ENCODE peak calls at places on chromosomes 13 and 19, in four cellular contexts. One of them, this sample, is unnamed.

GRCh38 chr19:45676851-45677263 is 8.8 kb downstream of the GIPR start:
- DNase-seq in H1: peak; percentile 85
- DNase-seq in A549: no peak
- DNase-seq in K562: no peak
- DNase-seq in this sample: no peak

GRCh38 chr19:8302357-8302691 is 5.8 kb downstream of the CD320 start:
- DNase-seq in H1: no peak
- DNase-seq in A549: no peak
- DNase-seq in K562: peak; percentile 30
- DNase-seq in this sample: no peak

GRCh38 chr13:41603917-41604316 is 146.6 kb downstream of the RGCC start:
- DNase-seq in H1: no peak
- DNase-seq in A549: peak; percentile 8
- DNase-seq in K562: peak; percentile 30
- DNase-seq in this sample: no peak

GRCh38 chr19:49512970-49513745 is 697 bp downstream of the FCGRT start:
- DNase-seq in H1: peak; percentile 81
- DNase-seq in A549: no peak
- DNase-seq in K562: no peak
- DNase-seq in this sample: peak; percentile 89

GRCh38 chr19:36009220-36009619 is 607 bp upstream of the SYNE4 start:
- DNase-seq in H1: peak; percentile 82
- DNase-seq in A549: peak; percentile 84
- DNase-seq in K562: no peak
- DNase-seq in this sample: no peak

GRCh38 chr19:12769689-12770088 is 5.7 kb downstream of the HOOK2 start:
- DNase-seq in H1: peak; percentile 84
- DNase-seq in A549: no peak
- DNase-seq in K562: no peak
- DNase-seq in this sample: no peak

GRCh38 chr19:15727724-15728123 is at the start of gene OR10H2:
- DNase-seq in H1: no peak
- DNase-seq in A549: no peak
- DNase-seq in K562: no peak
- DNase-seq in this sample: no peak

GRCh38 chr13:81318231-81319019 is 977.5 kb upstream of the SPRY2 start:
- DNase-seq in H1: no peak
- DNase-seq in A549: no peak
- DNase-seq in K562: no peak
- DNase-seq in this sample: no peak

GRCh38 chr13:41941174-41941573 is 19.7 kb downstream of the VWA8 start:
- DNase-seq in H1: no peak
- DNase-seq in A549: no peak
- DNase-seq in K562: peak; percentile 46
- DNase-seq in this sample: no peak

GRCh38 chr13:113815151-113816058 is 48.5 kb downstream of the GAS6 start:
- DNase-seq in H1: no peak
- DNase-seq in A549: no peak
- DNase-seq in K562: peak; percentile 46
- DNase-seq in this sample: no peak

GRCh38 chr13:99759163-99759552 is 212.4 kb downstream of the ZIC5 start:
- DNase-seq in H1: peak; percentile 0
- DNase-seq in A549: no peak
- DNase-seq in K562: no peak
- DNase-seq in this sample: no peak

GRCh38 chr13:75390229-75390628 is 91.7 kb downstream of the TBC1D4 start:
- DNase-seq in H1: no peak
- DNase-seq in A549: no peak
- DNase-seq in K562: no peak
- DNase-seq in this sample: no peak

GRCh38 chr13:36673838-36674326 is at the start of gene SERTM1:
- DNase-seq in H1: peak; percentile 81
- DNase-seq in A549: no peak
- DNase-seq in K562: no peak
- DNase-seq in this sample: no peak

GRCh38 chr19:43504426-43505185 is at the start of gene PHLDB3:
- DNase-seq in H1: no peak
- DNase-seq in A549: no peak
- DNase-seq in K562: peak; percentile 27
- DNase-seq in this sample: peak; percentile 38

GRCh38 chr13:100443998-100444328 is 144.6 kb downstream of the GGACT start:
- DNase-seq in H1: no peak
- DNase-seq in A549: no peak
- DNase-seq in K562: no peak
- DNase-seq in this sample: no peak

GRCh38 chr19:54638683-54639082 is 8.4 kb downstream of the LILRB1 start:
- DNase-seq in H1: no peak
- DNase-seq in A549: no peak
- DNase-seq in K562: no peak
- DNase-seq in this sample: no peak

GRCh38 chr13:64553411-64554129 is 2676.6 kb downstream of the PCDH9 start:
- DNase-seq in H1: no peak
- DNase-seq in A549: no peak
- DNase-seq in K562: no peak
- DNase-seq in this sample: no peak

GRCh38 chr19:48613024-48613851 is 1.6 kb downstream of the FAM83E start:
- DNase-seq in H1: no peak
- DNase-seq in A549: no peak
- DNase-seq in K562: no peak
- DNase-seq in this sample: no peak

GRCh38 chr13:97136418-97136817 is 85.7 kb upstream of the MBNL2 start:
- DNase-seq in H1: no peak
- DNase-seq in A549: no peak
- DNase-seq in K562: no peak
- DNase-seq in this sample: no peak

GRCh38 chr19:53285087-53285486 is 17.6 kb upstream of the VN1R4 start:
- DNase-seq in H1: no peak
- DNase-seq in A549: no peak
- DNase-seq in K562: no peak
- DNase-seq in this sample: no peak

GRCh38 chr19:51702103-51702753 is 9.1 kb downstream of the SPACA6 start:
- DNase-seq in H1: peak; percentile 96
- DNase-seq in A549: peak; percentile 74
- DNase-seq in K562: peak; percentile 90
- DNase-seq in this sample: no peak

GRCh38 chr19:51002542-51003311 is 1.3 kb upstream of the KLK8 start:
- DNase-seq in H1: peak; percentile 83
- DNase-seq in A549: peak; percentile 94
- DNase-seq in K562: peak; percentile 97
- DNase-seq in this sample: no peak

GRCh38 chr13:26971990-26972888 is 199.4 kb downstream of the USP12 start:
- DNase-seq in H1: peak; percentile 70
- DNase-seq in A549: no peak
- DNase-seq in K562: peak; percentile 52
- DNase-seq in this sample: peak; percentile 74

GRCh38 chr19:3062165-3063105 is at the start of gene TLE5:
- DNase-seq in H1: peak; percentile 56
- DNase-seq in A549: no peak
- DNase-seq in K562: peak; percentile 74
- DNase-seq in this sample: peak; percentile 43

GRCh38 chr19:48695743-48696352 is at the start of gene FUT2:
- DNase-seq in H1: peak; percentile 72
- DNase-seq in A549: no peak
- DNase-seq in K562: no peak
- DNase-seq in this sample: no peak

GRCh38 chr13:81184556-81185265 is 843.8 kb upstream of the SPRY2 start:
- DNase-seq in H1: no peak
- DNase-seq in A549: no peak
- DNase-seq in K562: no peak
- DNase-seq in this sample: no peak

GRCh38 chr13:24267801-24268200 is 41.6 kb upstream of the C1QTNF9 start:
- DNase-seq in H1: no peak
- DNase-seq in A549: no peak
- DNase-seq in K562: no peak
- DNase-seq in this sample: no peak

GRCh38 chr19:46748325-46749109 is 2.3 kb upstream of the STRN4 start:
- DNase-seq in H1: peak; percentile 94
- DNase-seq in A549: peak; percentile 75
- DNase-seq in K562: peak; percentile 83
- DNase-seq in this sample: peak; percentile 54
- TF ChIP-seq RNF2 in H1: no peak
- TF ChIP-seq RNF2 in A549: no peak
- TF ChIP-seq RNF2 in K562: no peak
- TF ChIP-seq RNF2 in this sample: no peak

GRCh38 chr13:32527151-32527550 is 11.4 kb downstream of the N4BP2L2 start:
- DNase-seq in H1: no peak
- DNase-seq in A549: no peak
- DNase-seq in K562: no peak
- DNase-seq in this sample: no peak
- TF ChIP-seq KDM1A in H1: no peak
- TF ChIP-seq KDM1A in A549: no peak
- TF ChIP-seq KDM1A in K562: no peak
- TF ChIP-seq KDM1A in this sample: no peak

DNA sequence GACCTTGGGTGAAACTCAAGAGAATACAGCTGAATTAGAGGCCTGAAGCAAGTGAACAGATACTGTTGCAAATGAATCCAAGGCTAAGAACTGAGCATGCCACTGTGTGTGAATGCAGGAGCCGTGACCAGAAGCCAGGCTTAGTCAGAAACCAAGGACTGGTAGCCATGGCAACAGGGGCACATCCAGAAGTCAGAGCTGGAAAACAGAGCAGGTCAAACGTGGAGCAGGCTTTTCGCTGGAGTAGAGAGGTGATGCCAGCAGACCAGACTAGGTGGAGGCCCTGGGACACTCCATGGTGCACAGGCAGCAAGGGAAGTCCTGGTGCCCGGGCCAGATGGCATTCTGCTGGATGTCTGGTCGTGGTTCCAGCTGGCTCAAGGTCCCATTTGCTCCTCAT is 564.1 kb downstream of the PCDH9 start:
- DNase-seq in H1: no peak
- DNase-seq in A549: no peak
- DNase-seq in K562: no peak
- DNase-seq in this sample: no peak
- TF ChIP-seq RNF2 in H1: no peak
- TF ChIP-seq RNF2 in A549: no peak
- TF ChIP-seq RNF2 in K562: no peak
- TF ChIP-seq RNF2 in this sample: no peak

GRCh38 chr19:39969681-39970423 is 1.1 kb upstream of the PSMC4 start:
- DNase-seq in H1: no peak
- DNase-seq in A549: no peak
- DNase-seq in K562: peak; percentile 54
- DNase-seq in this sample: no peak

GRCh38 chr19:39971380-39971841 is 446 bp downstream of the PSMC4 start:
- DNase-seq in H1: no peak
- DNase-seq in A549: no peak
- DNase-seq in K562: peak; percentile 40
- DNase-seq in this sample: no peak

GRCh38 chr19:39970674-39971379 is at the start of gene PSMC4:
- DNase-seq in H1: peak; percentile 91
- DNase-seq in A549: peak; percentile 100
- DNase-seq in K562: peak; percentile 99
- DNase-seq in this sample: peak; percentile 98

GRCh38 chr19:39969266-39969665 is 1.7 kb upstream of the PSMC4 start:
- DNase-seq in H1: no peak
- DNase-seq in A549: no peak
- DNase-seq in K562: peak; percentile 23
- DNase-seq in this sample: peak; percentile 14

DNA sequence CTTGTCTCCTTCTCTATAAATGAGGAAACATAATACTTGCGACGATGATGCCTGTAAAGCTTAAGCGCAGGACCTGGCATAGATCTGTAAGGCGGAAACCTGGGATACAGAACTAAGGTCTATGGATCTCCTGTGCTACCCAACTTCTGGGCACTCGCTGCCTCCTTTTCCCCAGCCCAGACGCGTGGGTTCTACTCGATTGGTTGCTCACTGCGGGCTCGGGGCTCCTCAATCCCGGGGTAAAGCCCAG is 616 bp upstream of the PSMC4 start:
- DNase-seq in H1: no peak
- DNase-seq in A549: no peak
- DNase-seq in K562: no peak
- DNase-seq in this sample: no peak
- TF ChIP-seq KDM1A in H1: no peak
- TF ChIP-seq KDM1A in A549: no peak
- TF ChIP-seq KDM1A in K562: no peak
- TF ChIP-seq KDM1A in this sample: no peak

DNA sequence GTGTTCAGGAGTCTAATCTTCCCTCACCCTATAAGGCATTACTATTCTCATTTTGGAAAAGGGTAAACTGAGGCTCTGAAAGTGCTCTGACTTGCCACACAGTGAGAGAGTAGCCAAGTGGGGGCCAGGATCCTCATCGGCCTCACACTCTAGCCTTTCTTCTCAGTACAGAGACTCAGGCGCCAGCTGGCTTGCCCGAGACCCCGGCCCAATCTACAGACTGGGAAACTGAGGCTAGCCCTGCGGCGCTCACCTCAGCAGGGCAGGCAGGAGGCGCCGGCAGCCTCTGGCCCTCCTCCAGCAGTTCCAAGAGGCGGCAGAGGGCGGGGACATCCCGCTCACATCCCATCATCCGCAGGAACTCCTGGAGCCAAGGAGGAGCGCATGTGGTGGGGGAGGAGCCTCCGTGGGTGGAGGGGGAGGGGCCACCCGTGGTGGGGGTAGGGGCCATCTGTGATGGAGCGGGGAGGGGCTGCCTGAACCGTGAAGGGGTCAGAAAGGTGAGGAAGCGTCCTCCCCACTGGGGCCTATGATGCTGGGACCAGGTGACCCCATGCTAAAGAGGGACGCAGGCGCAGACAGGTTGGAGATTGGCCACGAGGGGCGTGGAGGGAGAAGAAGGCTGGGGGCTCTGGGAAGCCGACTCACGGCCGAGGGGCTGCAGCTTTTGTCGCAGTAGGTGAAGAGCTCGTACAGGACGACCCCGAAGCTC is 8.7 kb upstream of the INSL3 start:
- DNase-seq in H1: peak; percentile 88
- DNase-seq in A549: peak; percentile 87
- DNase-seq in K562: peak; percentile 50
- DNase-seq in this sample: no peak
- TF ChIP-seq RNF2 in H1: no peak
- TF ChIP-seq RNF2 in A549: no peak
- TF ChIP-seq RNF2 in K562: no peak
- TF ChIP-seq RNF2 in this sample: no peak